ENCODE peak calls at places on chromosomes 6 and 20, in four cellular contexts. B is ACHN, M is MCF 10A, E is T-helper 2 cell. P is an unnamed sample.

GRCh38 chr20:63452341-63453028 is 20.0 kb downstream of the KCNQ2 start:
- DNase-seq in M (no peak), B (no peak), E (no peak), P (no peak)

GRCh38 chr6:83411731-83412130 is 19.1 kb downstream of the ME1 start:
- DNase-seq in B (no peak), E (no peak), M (no peak), P (no peak)

GRCh38 chr6:8839626-8840025 is 404.3 kb upstream of the SLC35B3 start:
- DNase-seq in E (no peak), B (no peak), M (peak; percentile 18), P (no peak)

GRCh38 chr20:1955289-1955688 is 38.6 kb downstream of the PDYN start:
- DNase-seq in B (no peak), M (no peak), E (no peak), P (no peak)

GRCh38 chr6:35474978-35475570 is 6.9 kb downstream of the RPL10A start:
- DNase-seq in B (no peak), E (no peak), M (no peak), P (no peak)

GRCh38 chr6:118784641-118785164 is 109.2 kb upstream of the ASF1A start:
- DNase-seq in E (no peak), B (no peak), M (no peak), P (no peak)

GRCh38 chr6:90204327-90204726 is 92.3 kb downstream of the BACH2 start:
- DNase-seq in M (peak; percentile 20), E (no peak), B (no peak), P (no peak)

GRCh38 chr6:137926207-137926731 is 59.2 kb downstream of the TNFAIP3 start:
- DNase-seq in E (no peak), M (peak; percentile 58), B (no peak), P (no peak)

GRCh38 chr6:34990971-34991560 is 102.0 kb downstream of the ANKS1A start:
- DNase-seq in B (no peak), E (no peak), M (no peak), P (no peak)

GRCh38 chr20:45211569-45212474 is 5.0 kb downstream of the SEMG1 start:
- DNase-seq in B (no peak), E (no peak), M (no peak), P (no peak)